ENCODE peak calls at places on chromosomes 1 and 21, in six cellular contexts. A, P, O, V, Q and E are unnamed samples.

GRCh38 chr1:228336308-228337030 is 70.2 kb downstream of the TRIM11 start:
- DNase-seq in A (no peak), P (peak; percentile 69), V (peak; percentile 5), Q (no peak), O (peak; percentile 49), E (no peak)

GRCh38 chr1:64308856-64309255 is 105.4 kb downstream of the UBE2U start:
- DNase-seq in A (no peak), V (no peak), O (no peak), Q (no peak), P (no peak), E (no peak)

GRCh38 chr1:58063095-58063494 is 483.4 kb downstream of the OMA1 start:
- DNase-seq in O (no peak), A (no peak), P (no peak), V (no peak), Q (no peak), E (no peak)

GRCh38 chr1:50275564-50275963 is 147.7 kb downstream of the DMRTA2 start:
- DNase-seq in Q (no peak), V (no peak), A (no peak), O (no peak), P (no peak), E (no peak)

GRCh38 chr21:29382029-29382654 is 83.4 kb downstream of the BACH1 start:
- DNase-seq in V (no peak), Q (no peak), O (peak; percentile 75), A (peak; percentile 53), P (no peak), E (no peak)

GRCh38 chr1:16152521-16153087 is 3.3 kb downstream of the EPHA2 start:
- DNase-seq in V (peak; percentile 70), O (peak; percentile 44), A (peak; percentile 62), P (no peak), Q (no peak), E (no peak)

GRCh38 chr1:94989398-94989797 is 62.5 kb upstream of the CNN3 start:
- DNase-seq in V (no peak), P (no peak), O (no peak), A (no peak), Q (no peak), E (no peak)

GRCh38 chr1:21764615-21765423 is 18.1 kb downstream of the USP48 start:
- DNase-seq in O (peak; percentile 83), Q (no peak), V (no peak), A (peak; percentile 98), P (peak; percentile 65), E (peak; percentile 84)

DNA sequence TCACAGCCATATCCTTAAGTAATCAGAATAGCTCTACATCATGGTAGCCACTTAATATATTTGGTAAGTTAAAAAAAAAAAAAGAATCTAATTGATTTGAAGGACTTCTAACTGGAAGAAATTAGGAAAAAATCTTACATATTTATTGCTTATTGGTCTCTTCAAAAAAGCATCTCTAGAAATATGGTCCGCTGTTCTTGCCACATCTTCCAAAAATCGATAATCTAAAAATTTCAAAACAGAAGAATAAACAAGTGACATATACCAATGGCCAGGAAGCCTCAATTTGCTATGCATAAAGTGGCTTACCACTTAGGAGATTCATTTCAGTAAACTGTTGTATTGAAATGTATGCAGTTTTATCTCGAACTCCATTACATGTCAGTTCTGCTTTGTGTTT is 2.3 kb downstream of the ZNHIT6 start:
- DNase-seq in A (no peak), O (no peak), P (no peak), Q (no peak), V (no peak), E (no peak)
- H3K4me3 ChIP-seq in A (no peak overlapping the region), O (no peak overlapping the region), P (peak overlapping the region; percentile 90), Q (no peak overlapping the region), V (no peak overlapping the region), E (no peak overlapping the region)

GRCh38 chr1:27130798-27131197 is 24.1 kb downstream of the SLC9A1 start:
- DNase-seq in Q (no peak), O (no peak), A (no peak), P (no peak), V (peak; percentile 77), E (no peak)

GRCh38 chr1:27124405-27124804 is 30.5 kb downstream of the SLC9A1 start:
- DNase-seq in V (no peak), O (no peak), A (no peak), Q (no peak), P (no peak), E (no peak)

GRCh38 chr1:27122652-27123051 is 32.3 kb downstream of the SLC9A1 start:
- DNase-seq in P (peak; percentile 61), O (peak; percentile 73), Q (peak; percentile 75), V (peak; percentile 64), A (peak; percentile 68), E (no peak)

GRCh38 chr1:27129225-27129624 is 25.7 kb downstream of the SLC9A1 start:
- DNase-seq in V (no peak), P (no peak), A (no peak), Q (no peak), O (no peak), E (no peak)

DNA sequence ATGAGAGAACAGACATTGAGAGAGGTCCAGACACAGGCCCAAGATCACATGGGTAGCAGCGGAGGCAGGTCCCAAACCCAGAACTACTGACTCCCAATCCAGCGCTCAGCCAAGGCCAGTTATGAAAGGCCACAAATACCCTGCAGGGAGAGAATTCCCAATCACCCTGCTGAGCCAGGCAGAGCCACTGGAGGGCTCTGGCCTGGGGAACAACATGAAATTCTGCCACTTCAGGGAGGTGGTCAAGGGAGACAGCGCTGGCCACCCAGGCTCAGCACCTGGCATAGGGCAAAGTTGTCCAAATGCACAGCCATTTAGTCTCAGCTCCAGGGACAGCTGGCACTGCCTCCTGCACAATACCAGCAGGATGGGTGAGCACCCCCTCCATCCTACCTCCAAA is 27.5 kb downstream of the SLC9A1 start:
- DNase-seq in V (no peak), Q (no peak), A (no peak), O (no peak), P (no peak), E (no peak)
- TF ChIP-seq CTCF in V (no peak), Q (no peak), A (peak; percentile 17), O (peak; percentile 20), P (peak; percentile 9), E (no peak)

GRCh38 chr21:45320261-45320990 is 32.7 kb upstream of the POFUT2 start:
- DNase-seq in P (peak; percentile 12), A (no peak), V (no peak), O (no peak), Q (no peak), E (no peak)
- H3K4me3 ChIP-seq in P (no peak overlapping the region), A (no peak overlapping the region), V (peak overlapping the region; percentile 2), O (no peak overlapping the region), Q (no peak overlapping the region), E (no peak overlapping the region)

GRCh38 chr1:155569988-155570592 is 7.5 kb upstream of the ASH1L start:
- DNase-seq in Q (no peak), V (no peak), O (peak; percentile 91), P (no peak), A (peak; percentile 4), E (no peak)

GRCh38 chr1:155574077-155574476 is 11.5 kb upstream of the ASH1L start:
- DNase-seq in O (no peak), Q (no peak), A (no peak), V (no peak), P (no peak), E (no peak)

DNA sequence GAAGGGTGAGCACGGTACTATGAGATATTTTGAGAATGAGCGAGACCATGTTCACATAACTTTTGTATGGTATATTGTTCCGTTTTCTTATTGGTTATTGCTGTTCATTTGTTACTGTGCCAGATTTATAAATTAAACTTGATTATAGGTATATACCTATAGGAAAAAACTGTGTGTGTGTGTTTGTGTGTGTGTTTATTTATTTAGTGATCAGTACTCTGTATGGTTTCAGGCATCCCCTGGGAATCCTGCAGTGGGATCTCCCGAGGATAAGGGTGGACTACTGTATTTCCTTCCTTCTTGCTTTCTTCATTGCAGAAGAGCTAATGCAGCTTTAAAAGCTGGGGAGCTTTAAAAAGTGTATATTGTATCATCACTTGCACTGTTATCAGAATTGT is 8.0 kb upstream of the ASH1L start:
- DNase-seq in P (no peak), V (no peak), Q (no peak), A (no peak), O (no peak), E (no peak)
- TF ChIP-seq CTCF in P (no peak), V (no peak), Q (no peak), A (no peak), O (no peak), E (no peak)

GRCh38 chr1:245537992-245538391 is 383.2 kb downstream of the KIF26B start:
- DNase-seq in A (peak; percentile 49), Q (no peak), P (no peak), O (peak; percentile 55), V (no peak), E (no peak)

GRCh38 chr1:245538671-245539070 is 383.9 kb downstream of the KIF26B start:
- DNase-seq in V (no peak), O (no peak), P (no peak), Q (no peak), A (no peak), E (no peak)

GRCh38 chr1:245544236-245544635 is 389.5 kb downstream of the KIF26B start:
- DNase-seq in V (no peak), A (no peak), O (no peak), P (no peak), Q (no peak), E (no peak)

GRCh38 chr1:245541389-245541788 is 386.6 kb downstream of the KIF26B start:
- DNase-seq in A (no peak), O (peak; percentile 58), P (no peak), Q (no peak), V (no peak), E (no peak)

GRCh38 chr1:245542365-245542764 is 387.6 kb downstream of the KIF26B start:
- DNase-seq in A (no peak), Q (no peak), O (no peak), P (no peak), V (no peak), E (no peak)
- H3K4me3 ChIP-seq in A (no peak overlapping the region), Q (no peak overlapping the region), O (no peak overlapping the region), P (no peak overlapping the region), V (no peak overlapping the region), E (no peak overlapping the region)

DNA sequence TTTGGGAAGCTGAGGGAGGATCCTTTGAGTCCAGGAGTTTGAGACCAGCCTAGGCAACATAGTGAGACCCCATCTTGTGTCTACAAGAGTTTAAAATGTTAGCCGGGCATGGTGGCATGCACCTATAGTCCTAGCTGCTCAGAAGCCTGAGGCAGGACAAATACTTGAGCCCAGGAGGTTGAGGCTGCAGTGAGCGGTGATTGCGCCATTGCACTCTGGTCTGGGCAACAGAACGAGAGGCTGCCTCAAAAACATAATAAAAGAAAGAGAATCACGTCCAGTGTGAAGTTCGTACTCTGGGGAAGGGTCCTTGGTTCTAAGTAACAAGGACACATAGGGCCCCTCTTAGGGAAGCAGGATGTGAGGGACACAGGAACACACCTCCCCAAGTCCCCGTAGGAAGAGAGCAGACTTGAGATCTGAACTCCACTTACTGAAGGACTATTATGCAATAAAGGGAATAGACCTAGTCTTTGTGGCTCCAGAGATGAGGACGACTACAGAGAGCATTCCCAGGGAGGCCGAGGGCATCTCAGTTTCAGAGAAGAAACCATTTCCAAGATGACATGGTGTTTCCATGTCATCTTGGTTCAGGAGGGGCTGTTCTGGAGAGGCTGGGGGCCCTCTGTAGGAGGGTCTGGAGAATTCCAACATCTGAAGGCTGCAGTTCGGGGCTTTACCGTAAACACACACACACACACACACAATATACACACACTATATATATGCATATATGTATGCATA is 10.8 kb upstream of the ENO1 start:
- DNase-seq in A (peak; percentile 49), Q (no peak), O (no peak), P (peak; percentile 35), V (no peak), E (no peak)
- TF ChIP-seq CTCF in A (peak; percentile 3), Q (no peak), O (no peak), P (no peak), V (no peak), E (no peak)